ENCODE peak calls at places on chromosomes 16 and 17, in five cellular contexts. P is adrenal gland, U is breast epithelium, G is A673, Z is heart left ventricle. C is an unnamed sample.

GRCh38 chr17:9676084-9676483 is 30.8 kb downstream of the USP43 start:
- DNase-seq in U (no peak), G (peak; percentile 23), Z (no peak), P (no peak), C (peak; percentile 15)

GRCh38 chr17:67435122-67435521 is 58.0 kb downstream of the PITPNC1 start:
- DNase-seq in P (peak; percentile 21), Z (no peak), U (no peak), G (peak; percentile 40), C (no peak)

GRCh38 chr17:77734371-77735050 is 224.0 kb upstream of the TNRC6C start:
- DNase-seq in Z (peak; percentile 93), U (peak; percentile 83), P (peak; percentile 51), G (peak; percentile 94), C (peak; percentile 4)

GRCh38 chr17:4199818-4200402 is 56.9 kb downstream of the CYB5D2 start:
- DNase-seq in Z (no peak), G (peak; percentile 69), P (no peak), U (no peak), C (peak; percentile 21)

GRCh38 chr16:11405331-11406176 is 60.3 kb downstream of the RMI2 start:
- DNase-seq in G (peak; percentile 32), P (peak; percentile 45), Z (no peak), U (no peak), C (no peak)

GRCh38 chr17:60604686-60605334 is 4.8 kb downstream of the PPM1D start:
- DNase-seq in Z (peak; percentile 15), G (no peak), U (no peak), P (peak; percentile 65), C (peak; percentile 60)

GRCh38 chr16:4369006-4369766 is 2.5 kb upstream of the VASN start:
- DNase-seq in Z (no peak), U (peak; percentile 88), P (peak; percentile 84), G (no peak), C (peak; percentile 77)

GRCh38 chr16:86387461-86388440 is 122.6 kb upstream of the FOXF1 start:
- DNase-seq in U (no peak), G (peak; percentile 73), P (no peak), Z (no peak), C (peak; percentile 8)

GRCh38 chr16:83233153-83233552 is 574.6 kb upstream of the HSBP1 start:
- DNase-seq in P (no peak), Z (no peak), G (no peak), U (no peak), C (no peak)

GRCh38 chr17:13182854-13183253 is 165.0 kb upstream of the ELAC2 start:
- DNase-seq in P (no peak), Z (no peak), U (no peak), G (no peak), C (no peak)

GRCh38 chr17:68125471-68125870 is 89.9 kb downstream of the KPNA2 start:
- DNase-seq in P (no peak), G (no peak), U (no peak), Z (no peak), C (no peak)

GRCh38 chr17:63626551-63627228 is 4.5 kb downstream of the MAP3K3 start:
- DNase-seq in Z (no peak), U (no peak), G (no peak), P (no peak), C (no peak)

GRCh38 chr16:49439676-49440075 is 66.1 kb downstream of the C16orf78 start:
- DNase-seq in Z (no peak), G (no peak), U (no peak), P (no peak), C (no peak)

GRCh38 chr16:85453179-85453678 is 159.9 kb upstream of the GSE1 start:
- DNase-seq in G (no peak), Z (no peak), U (no peak), P (no peak), C (no peak)

GRCh38 chr17:16935241-16935663 is 36.7 kb downstream of the TNFRSF13B start:
- DNase-seq in Z (no peak), G (no peak), P (no peak), U (no peak), C (peak; percentile 10)

GRCh38 chr16:22206847-22207714 is 1.0 kb downstream of the EEF2K start:
- DNase-seq in P (peak; percentile 87), U (peak; percentile 68), G (peak; percentile 70), Z (peak; percentile 86), C (peak; percentile 49)

GRCh38 chr17:59331929-59332889 is 754 bp downstream of the YPEL2 start:
- DNase-seq in G (no peak), Z (peak; percentile 73), P (peak; percentile 56), U (peak; percentile 30), C (no peak)

GRCh38 chr16:84143784-84144199 is 1.2 kb downstream of the HSDL1 start:
- DNase-seq in G (no peak), U (no peak), P (peak; percentile 27), Z (no peak), C (no peak)

GRCh38 chr17:15210247-15210646 is 54.9 kb downstream of the PMP22 start:
- DNase-seq in U (no peak), G (no peak), Z (no peak), P (no peak), C (no peak)

GRCh38 chr17:31390748-31391495 is 553 bp upstream of the RAB11FIP4 start:
- DNase-seq in P (no peak), G (no peak), Z (no peak), U (no peak), C (no peak)

GRCh38 chr17:35871415-35871814 is 2.7 kb upstream of the HEATR9 start:
- DNase-seq in P (no peak), G (no peak), U (no peak), Z (no peak), C (no peak)

GRCh38 chr16:23557779-23558330 is 328 bp downstream of the UBFD1 start:
- DNase-seq in P (peak; percentile 52), G (no peak), U (peak; percentile 32), Z (no peak), C (no peak)

GRCh38 chr16:22318690-22319358 is 21.6 kb downstream of the POLR3E start:
- DNase-seq in Z (no peak), U (no peak), G (peak; percentile 34), P (peak; percentile 55), C (peak; percentile 22)

DNA sequence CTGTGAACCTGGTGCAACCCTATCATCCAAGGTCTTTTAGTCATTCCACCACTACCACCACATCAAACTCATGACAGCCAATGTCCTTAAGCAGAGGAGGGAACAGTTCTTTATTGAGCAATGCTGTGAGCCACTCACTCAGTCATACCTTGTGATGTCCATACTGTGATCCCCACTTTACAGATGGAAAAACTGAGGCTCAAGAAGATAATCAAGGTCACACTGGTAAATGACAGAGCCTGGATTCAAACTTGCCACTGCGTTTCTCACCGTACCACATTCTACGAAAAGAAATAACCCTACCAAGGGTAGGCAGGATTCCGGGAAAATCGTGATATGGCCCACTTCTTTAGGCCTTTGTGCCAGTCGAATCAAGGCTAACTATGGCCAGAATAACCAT is 172.6 kb downstream of the CCT6B start:
- DNase-seq in Z (no peak), P (no peak), G (no peak), U (no peak), C (no peak)
- TF ChIP-seq CTCF in Z (no peak), P (no peak), G (no peak), U (no peak), C (no peak)

GRCh38 chr17:5694507-5694906 is 110.2 kb upstream of the NLRP1 start:
- DNase-seq in U (no peak), P (no peak), Z (no peak), G (peak; percentile 66), C (no peak)
- H3K27me3 ChIP-seq in U (no peaks in the 10 kb centered on the region), P (no peaks in the 10 kb centered on the region), Z (peaks cover 7% of the 10 kb centered on the region), G (peaks cover 44% of the 10 kb centered on the region), C (no peaks in the 10 kb centered on the region)

DNA sequence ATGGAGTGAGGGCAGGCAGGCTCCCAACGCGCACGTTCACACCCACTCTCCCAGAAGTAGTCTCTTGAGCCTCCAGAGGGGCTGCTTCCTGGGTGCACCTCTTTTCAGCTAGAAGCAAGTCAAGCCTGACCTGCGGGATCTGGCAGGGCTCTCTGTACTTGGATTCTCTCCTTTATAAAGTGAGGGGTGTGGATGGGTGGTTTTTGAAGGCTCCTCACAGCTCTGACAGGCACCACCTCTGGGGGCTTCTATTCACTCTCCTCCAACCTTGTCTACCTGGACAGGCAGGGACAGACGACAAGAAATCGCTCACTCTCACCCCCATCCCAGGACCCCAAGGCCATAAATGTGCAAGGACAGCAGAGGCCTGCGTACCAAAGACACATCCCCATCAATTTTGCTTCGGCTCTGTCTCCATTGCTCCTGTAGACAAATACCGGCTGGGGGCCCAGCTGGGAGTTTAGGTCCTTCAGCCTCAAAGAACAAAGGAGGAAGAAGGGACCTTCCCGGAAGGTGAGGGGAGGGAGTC is 814 bp upstream of the DYNLL2 start:
- DNase-seq in Z (no peak), U (no peak), P (no peak), G (no peak), C (no peak)
- H3K4me3 ChIP-seq in Z (no peak overlapping the region), U (peak overlapping the region; percentile 97), P (no peak overlapping the region), G (no peak overlapping the region), C (no peak overlapping the region)

DNA sequence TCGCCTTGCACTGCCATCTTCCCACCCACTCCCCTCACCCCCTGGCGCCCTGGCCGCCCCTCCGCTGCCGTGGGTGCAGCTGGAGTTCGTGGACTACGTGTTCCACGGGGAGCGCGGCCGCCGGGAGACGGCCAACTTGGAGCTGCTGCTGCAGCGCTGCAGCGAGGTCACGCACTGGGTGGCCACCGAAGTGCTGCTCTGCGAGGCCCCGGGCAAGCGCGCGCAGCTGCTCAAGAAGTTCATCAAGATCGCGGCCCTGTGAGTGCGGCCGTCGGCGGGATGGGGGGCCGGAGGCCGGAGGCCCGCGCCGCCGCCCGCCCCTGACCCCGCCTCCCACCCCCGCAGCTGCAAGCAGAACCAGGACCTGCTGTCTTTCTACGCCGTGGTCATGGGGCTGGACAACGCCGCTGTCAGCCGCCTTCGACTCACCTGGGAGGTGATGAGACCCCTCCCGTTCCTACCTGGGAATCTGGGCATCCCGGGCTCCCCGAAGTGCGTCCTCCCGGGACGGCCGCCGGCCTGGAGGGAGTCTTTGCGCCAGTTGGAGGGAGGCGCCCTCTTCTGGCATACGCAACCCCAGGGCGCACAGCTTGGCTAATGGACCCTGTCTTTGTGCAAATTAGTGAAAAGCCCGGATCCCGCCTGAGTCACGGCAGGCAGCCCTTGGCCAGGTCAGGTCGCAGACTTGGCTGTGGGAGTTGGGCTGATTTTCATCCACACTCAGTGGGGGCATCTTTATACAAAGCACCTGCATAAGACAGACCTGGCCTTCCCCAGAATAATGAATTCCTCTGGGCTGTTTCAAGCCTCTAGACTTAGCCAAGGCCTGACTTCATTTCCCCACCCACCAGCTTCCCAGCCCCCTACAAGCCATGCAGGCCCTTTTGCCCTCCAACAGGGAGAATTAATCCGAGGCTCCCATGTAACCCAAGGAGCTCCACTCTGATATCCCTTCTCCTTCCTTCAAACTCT is 14.3 kb downstream of the RAPGEFL1 start:
- DNase-seq in U (peak; percentile 62), P (peak; percentile 87), G (peak; percentile 43), Z (peak; percentile 71), C (peak; percentile 72)
- TF ChIP-seq CTCF in U (peak; percentile 41), P (peak; percentile 40), G (peak; percentile 59), Z (peak; percentile 83), C (peak; percentile 84)